ENCODE peak calls at places on chromosomes 4 and X, in six cellular contexts. B is G401; K is Calu3; M is effector memory CD8-positive, alpha-beta T cell; I is SHP77; X is T-cell. E is an unnamed sample.
A peak's percentile ranks its signal among the peaks of the same experiment; 100 is the strongest.

GRCh38 chr4:55215087-55215486 is 89.7 kb upstream of the KDR start:
- DNase-seq in B (no peak), K (no peak), M (no peak), I (no peak), X (no peak), E (no peak)

GRCh38 chrX:31255310-31256033 is 183.6 kb upstream of the FTHL17 start:
- DNase-seq in B (no peak), K (no peak), M (no peak), I (no peak), X (no peak), E (no peak)

GRCh38 chr4:168882650-168883233 is 127.3 kb downstream of the CBR4 start:
- DNase-seq in B (no peak), K (no peak), M (no peak), I (no peak), X (no peak), E (peak; percentile 77)

GRCh38 chr4:37890501-37891220 is at the start of gene TBC1D1:
- DNase-seq in B (peak; percentile 75), K (peak; percentile 44), M (no peak), I (peak; percentile 10), X (peak; percentile 13), E (no peak)

GRCh38 chrX:22748093-22748999 is 251.4 kb upstream of the DDX53 start:
- DNase-seq in B (peak; percentile 78), K (peak; percentile 50), M (peak; percentile 2), I (peak; percentile 21), X (peak; percentile 6), E (peak; percentile 57)

GRCh38 chr4:145619639-145619996 is 433 bp downstream of the MMAA start:
- DNase-seq in B (no peak), K (peak; percentile 74), M (peak; percentile 28), I (peak; percentile 33), X (no peak), E (peak; percentile 50)

GRCh38 chr4:25861951-25862410 is 807 bp downstream of the SEL1L3 start:
- DNase-seq in B (peak; percentile 71), K (no peak), M (peak; percentile 9), I (no peak), X (no peak), E (peak; percentile 43)

GRCh38 chr4:1210241-1210841 is 38.0 kb upstream of the SPON2 start:
- DNase-seq in B (no peak), K (no peak), M (no peak), I (no peak), X (no peak), E (no peak)

GRCh38 chr4:125283702-125284279 is 31.0 kb upstream of the FAT4 start:
- DNase-seq in B (peak; percentile 13), K (peak; percentile 1), M (no peak), I (no peak), X (no peak), E (peak; percentile 79)

GRCh38 chr4:118280501-118281218 is 72.1 kb downstream of the PRSS12 start:
- DNase-seq in B (peak; percentile 89), K (peak; percentile 58), M (peak; percentile 14), I (no peak), X (no peak), E (peak; percentile 89)

GRCh38 chrX:71195959-71196727 is 26.9 kb upstream of the GJB1 start:
- DNase-seq in B (no peak), K (no peak), M (no peak), I (no peak), X (no peak), E (no peak)

GRCh38 chr4:77127837-77128621 is 29.0 kb upstream of the CCNG2 start:
- DNase-seq in B (peak; percentile 86), K (no peak), M (no peak), I (no peak), X (no peak), E (no peak)

GRCh38 chr4:174592256-174592984 is 70.1 kb upstream of the HPGD start:
- DNase-seq in B (no peak), K (no peak), M (no peak), I (no peak), X (no peak), E (peak; percentile 35)

GRCh38 chr4:174646326-174646725 is 124.0 kb upstream of the HPGD start:
- DNase-seq in B (no peak), K (no peak), M (no peak), I (no peak), X (no peak), E (no peak)

GRCh38 chrX:17291998-17292658 is 82.9 kb upstream of the NHS start:
- DNase-seq in B (no peak), K (no peak), M (no peak), I (no peak), X (no peak), E (peak; percentile 24)

GRCh38 chrX:115058276-115058675 is 40.9 kb upstream of the IL13RA2 start:
- DNase-seq in B (no peak), K (no peak), M (no peak), I (no peak), X (no peak), E (peak; percentile 88)

GRCh38 chr4:184598753-184599491 is 50.3 kb downstream of the CASP3 start:
- DNase-seq in B (no peak), K (peak; percentile 19), M (no peak), I (no peak), X (no peak), E (peak; percentile 71)

GRCh38 chr4:108465886-108466491 is 154.4 kb upstream of the RPL34 start:
- DNase-seq in B (no peak), K (no peak), M (no peak), I (no peak), X (no peak), E (no peak)

GRCh38 chrX:54358424-54359211 is 772 bp upstream of the WNK3 start:
- DNase-seq in B (peak; percentile 64), K (no peak), M (no peak), I (peak; percentile 44), X (peak; percentile 17), E (peak; percentile 72)

GRCh38 chr4:72858328-72858727 is 211.2 kb downstream of the COX18 start:
- DNase-seq in B (no peak), K (no peak), M (no peak), I (no peak), X (no peak), E (peak; percentile 97)

GRCh38 chr4:106809083-106809482 is 227.0 kb downstream of the DKK2 start:
- DNase-seq in B (peak; percentile 32), K (peak; percentile 15), M (no peak), I (no peak), X (no peak), E (peak; percentile 84)

GRCh38 chr4:8922481-8922880 is 50.8 kb upstream of the HMX1 start:
- DNase-seq in B (no peak), K (no peak), M (no peak), I (no peak), X (no peak), E (no peak)

GRCh38 chr4:118969359-118969758 is 80.7 kb downstream of the SYNPO2 start:
- DNase-seq in B (peak; percentile 36), K (peak; percentile 37), M (no peak), I (peak; percentile 14), X (no peak), E (peak; percentile 85)

GRCh38 chrX:115561605-115562491 is 874 bp downstream of the PLS3 start:
- DNase-seq in B (no peak), K (peak; percentile 36), M (no peak), I (no peak), X (no peak), E (peak; percentile 54)

GRCh38 chr4:4569036-4569435 is 27.2 kb upstream of the STX18 start:
- DNase-seq in B (no peak), K (no peak), M (no peak), I (no peak), X (no peak), E (no peak)